ENCODE peak calls at places on chromosomes 11 and 22, in five cellular contexts. R is GM23338, Q is A549, O is HepG2, E is GM12878. K is an unnamed sample.

GRCh38 chr11:78228467-78228866 is 39.7 kb downstream of the USP35 start:
- DNase-seq in R (peak; percentile 84), O (peak; percentile 65), Q (peak; percentile 51), E (peak; percentile 51), K (peak; percentile 66)

GRCh38 chr22:44039566-44040171 is 15.6 kb downstream of the PARVB start:
- DNase-seq in E (no peak), Q (no peak), R (no peak), O (no peak), K (no peak)

GRCh38 chr11:65586676-65587075 is 8.9 kb downstream of the KCNK7 start:
- DNase-seq in E (no peak), R (peak; percentile 59), Q (no peak), O (no peak), K (no peak)

GRCh38 chr11:78586452-78587046 is 11.9 kb upstream of the NARS2 start:
- DNase-seq in R (peak; percentile 47), Q (peak; percentile 18), O (no peak), E (no peak), K (peak; percentile 41)

GRCh38 chr11:101091781-101092180 is 37.8 kb downstream of the PGR start:
- DNase-seq in E (no peak), O (no peak), R (no peak), Q (no peak), K (no peak)

GRCh38 chr22:19085233-19086043 is 36.8 kb downstream of the DGCR2 start:
- DNase-seq in O (peak; percentile 26), E (peak; percentile 43), R (peak; percentile 37), Q (peak; percentile 31), K (peak; percentile 71)

GRCh38 chr22:37370306-37370979 is 56.8 kb downstream of the ELFN2 start:
- DNase-seq in O (no peak), Q (no peak), R (no peak), E (no peak), K (no peak)

GRCh38 chr11:7020183-7020917 is at the start of the genes NLRP14 and ZNF214:
- DNase-seq in E (no peak), R (peak; percentile 98), O (peak; percentile 90), Q (peak; percentile 91), K (peak; percentile 59)

GRCh38 chr22:23180893-23181762 is 819 bp downstream of the BCR start:
- DNase-seq in R (peak; percentile 47), Q (no peak), O (no peak), E (no peak), K (peak; percentile 97)

GRCh38 chr11:128686745-128687177 is 7.1 kb upstream of the FLI1 start:
- DNase-seq in R (peak; percentile 70), O (no peak), Q (no peak), E (no peak), K (no peak)

GRCh38 chr11:705646-706438 is at the start of gene EPS8L2:
- DNase-seq in O (no peak), E (no peak), R (peak; percentile 69), Q (no peak), K (peak; percentile 91)

GRCh38 chr11:82682003-82682751 is 51.5 kb downstream of the FAM181B start:
- DNase-seq in R (peak; percentile 88), E (peak; percentile 9), Q (peak; percentile 18), O (peak; percentile 67), K (peak; percentile 45)

GRCh38 chr11:884578-885070 is 26.0 kb downstream of the CHID1 start:
- DNase-seq in O (no peak), Q (no peak), E (no peak), R (no peak), K (no peak)

GRCh38 chr11:13098067-13098466 is 89.0 kb downstream of the RASSF10 start:
- DNase-seq in O (peak; percentile 42), Q (no peak), R (no peak), E (no peak), K (no peak)

GRCh38 chr22:47035443-47035881 is 273.0 kb downstream of the TBC1D22A start:
- DNase-seq in R (no peak), Q (no peak), O (no peak), E (no peak), K (no peak)

GRCh38 chr22:42347281-42347824 is 76.9 kb upstream of the TCF20 start:
- DNase-seq in R (no peak), Q (no peak), O (no peak), E (no peak), K (no peak)

GRCh38 chr11:94129505-94130335 is 1.1 kb downstream of the PANX1 start:
- DNase-seq in R (no peak), E (no peak), O (no peak), Q (no peak), K (no peak)

GRCh38 chr11:43691806-43692205 is 11.3 kb downstream of the HSD17B12 start:
- DNase-seq in R (no peak), E (no peak), Q (no peak), O (no peak), K (no peak)

GRCh38 chr11:11020747-11021149 is 162.9 kb upstream of the ZBED5 start:
- DNase-seq in R (peak; percentile 41), Q (no peak), E (no peak), O (no peak), K (peak; percentile 22)

GRCh38 chr22:27541831-27542230 is 259.7 kb downstream of the MN1 start:
- DNase-seq in O (no peak), Q (no peak), R (no peak), E (no peak), K (no peak)

GRCh38 chr11:66326261-66327111 is 9.6 kb upstream of the CD248 start:
- DNase-seq in Q (no peak), O (no peak), E (no peak), R (no peak), K (no peak)

GRCh38 chr11:115924744-115925567 is 420.7 kb upstream of the CADM1 start:
- DNase-seq in Q (no peak), R (no peak), O (no peak), E (peak; percentile 99), K (no peak)

GRCh38 chr11:92854162-92854561 is 115.3 kb upstream of the MTNR1B start:
- DNase-seq in E (no peak), O (no peak), R (no peak), Q (no peak), K (no peak)

GRCh38 chr11:103202048-103202651 is 92.9 kb downstream of the DYNC2H1 start:
- DNase-seq in E (no peak), R (peak; percentile 62), O (peak; percentile 10), Q (peak; percentile 7), K (peak; percentile 8)

GRCh38 chr11:125071408-125071807 is 8.3 kb downstream of the SLC37A2 start:
- DNase-seq in E (no peak), O (no peak), Q (no peak), R (no peak), K (no peak)

GRCh38 chr22:25081409-25081824 is 118.2 kb upstream of the CRYBB3 start:
- DNase-seq in Q (peak; percentile 49), O (peak; percentile 56), E (no peak), R (peak; percentile 73), K (peak; percentile 45)

GRCh38 chr22:32880906-32881596 is 79.5 kb downstream of the TIMP3 start:
- DNase-seq in O (no peak), E (no peak), R (no peak), Q (no peak), K (peak; percentile 93)

GRCh38 chr22:41062146-41062545 is 30.2 kb upstream of the EP300 start:
- DNase-seq in E (no peak), R (peak; percentile 22), Q (no peak), O (no peak), K (no peak)

GRCh38 chr11:122850076-122850631 is 11.9 kb downstream of the CRTAM start:
- DNase-seq in O (no peak), E (no peak), R (peak; percentile 24), Q (no peak), K (no peak)

GRCh38 chr11:85815186-85815911 is 4.4 kb upstream of the SYTL2 start:
- DNase-seq in O (no peak), Q (no peak), R (no peak), E (no peak), K (no peak)

GRCh38 chr11:45663486-45664375 is 1.7 kb downstream of the CHST1 start:
- DNase-seq in Q (no peak), O (no peak), E (no peak), R (no peak), K (no peak)

GRCh38 chr22:20176421-20177060 is 25.7 kb upstream of the CCDC188 start:
- DNase-seq in O (no peak), Q (no peak), R (no peak), E (no peak), K (no peak)

GRCh38 chr22:20175597-20175900 is 24.7 kb upstream of the CCDC188 start:
- DNase-seq in Q (no peak), R (no peak), O (no peak), E (no peak), K (no peak)

GRCh38 chr22:20173246-20173645 is 22.4 kb upstream of the CCDC188 start:
- DNase-seq in O (no peak), R (peak; percentile 36), E (no peak), Q (no peak), K (no peak)

GRCh38 chr22:20173720-20174119 is 22.9 kb upstream of the CCDC188 start:
- DNase-seq in E (no peak), R (no peak), Q (no peak), O (no peak), K (no peak)

GRCh38 chr22:20174785-20175596 is 24.1 kb upstream of the CCDC188 start:
- DNase-seq in O (no peak), E (no peak), R (no peak), Q (no peak), K (no peak)
- TF ChIP-seq JUNB in O (no peak), E (no peak), R (no peak), Q (no peak), K (no peak)

DNA sequence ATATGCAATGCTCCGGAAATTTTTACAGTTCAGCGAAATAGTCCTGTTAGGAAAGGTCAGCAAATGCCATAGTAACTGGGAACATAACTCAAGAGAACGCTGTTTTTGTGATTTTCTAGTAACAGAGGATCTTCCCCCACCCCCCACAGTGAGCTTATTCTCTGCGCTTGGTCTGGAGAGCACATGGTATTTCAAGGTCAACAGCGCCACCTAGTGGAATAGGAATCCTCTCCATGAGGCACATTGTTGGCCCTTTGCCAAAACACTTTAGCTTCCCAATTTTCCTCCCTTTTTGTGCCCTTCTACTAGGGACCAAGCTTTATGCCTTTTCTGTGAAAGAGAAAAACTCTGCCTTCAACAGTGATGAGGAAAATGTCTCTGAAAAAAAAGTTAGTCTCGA is 13.2 kb upstream of the OR4C12 start:
- DNase-seq in O (peak; percentile 73), R (peak; percentile 86), E (no peak), Q (no peak), K (peak; percentile 84)
- TF ChIP-seq JUNB in O (no peak), R (no peak), E (no peak), Q (no peak), K (no peak)

GRCh38 chr11:88415495-88415894 is 78.0 kb upstream of the CTSC start:
- DNase-seq in R (no peak), O (no peak), Q (no peak), E (no peak), K (no peak)

GRCh38 chr11:88418508-88418907 is 81.0 kb upstream of the CTSC start:
- DNase-seq in R (no peak), Q (no peak), E (no peak), O (no peak), K (no peak)

GRCh38 chr11:88414385-88414861 is 76.9 kb upstream of the CTSC start:
- DNase-seq in E (no peak), Q (no peak), R (no peak), O (no peak), K (peak; percentile 75)

GRCh38 chr11:88411265-88411664 is 73.7 kb upstream of the CTSC start:
- DNase-seq in Q (no peak), R (no peak), O (no peak), E (no peak), K (no peak)

GRCh38 chr11:88414981-88415391 is 77.5 kb upstream of the CTSC start:
- DNase-seq in O (no peak), E (no peak), Q (no peak), R (no peak), K (no peak)
- TF ChIP-seq JUNB in O (no peak), E (no peak), Q (no peak), R (no peak), K (no peak)

GRCh38 chr11:99693941-99694492 is 673.3 kb downstream of the CNTN5 start:
- DNase-seq in O (peak; percentile 3), R (no peak), Q (peak; percentile 8), E (no peak), K (no peak)
- TF ChIP-seq JUNB in O (no peak), R (no peak), Q (peak; percentile 69), E (no peak), K (no peak)